ENCODE peak calls at places on chromosomes 16 and 17, in eight cellular contexts. S is psoas muscle, I is foreskin fibroblast, F is fibroblast of lung, A is suprapubic skin, C is fibroblast of the aortic adventitia, G is tibial nerve, E is mesendoderm. J is an unnamed sample.

GRCh38 chr17:43599046-43599395 is 52.9 kb upstream of the ETV4 start:
- DNase-seq in S (no peak), I (no peak), F (no peak), A (no peak), C (no peak), G (no peak), E (peak; percentile 26), J (no peak)

GRCh38 chr17:44820631-44821196 is 9.4 kb downstream of the GJC1 start:
- DNase-seq in S (no peak), I (peak; percentile 91), F (peak; percentile 95), A (no peak), C (peak; percentile 81), G (no peak), E (peak; percentile 25), J (peak; percentile 91)

GRCh38 chr17:49889500-49889899 is 41.6 kb upstream of the TAC4 start:
- DNase-seq in S (no peak), I (no peak), F (no peak), A (no peak), C (no peak), G (no peak), E (no peak), J (no peak)

GRCh38 chr16:79098897-79099296 is 501.6 kb downstream of the MAF start:
- DNase-seq in S (no peak), I (no peak), F (no peak), A (no peak), C (no peak), G (no peak), E (no peak), J (no peak)

GRCh38 chr17:42883802-42884553 is 16.6 kb upstream of the G6PC1 start:
- DNase-seq in S (no peak), I (no peak), F (no peak), A (no peak), C (no peak), G (no peak), E (no peak), J (no peak)

GRCh38 chr17:31385428-31386285 is 5.8 kb upstream of the RAB11FIP4 start:
- DNase-seq in S (no peak), I (peak; percentile 21), F (peak; percentile 6), A (no peak), C (peak; percentile 31), G (no peak), E (no peak), J (peak; percentile 30)

GRCh38 chr17:80001376-80001775 is 34.3 kb downstream of the TBC1D16 start:
- DNase-seq in S (no peak), I (no peak), F (no peak), A (no peak), C (no peak), G (no peak), E (no peak), J (no peak)

GRCh38 chr17:40121886-40122465 is at the start of gene MSL1:
- DNase-seq in S (peak; percentile 95), I (peak; percentile 75), F (peak; percentile 63), A (peak; percentile 96), C (peak; percentile 69), G (peak; percentile 85), E (peak; percentile 72), J (no peak)

DNA sequence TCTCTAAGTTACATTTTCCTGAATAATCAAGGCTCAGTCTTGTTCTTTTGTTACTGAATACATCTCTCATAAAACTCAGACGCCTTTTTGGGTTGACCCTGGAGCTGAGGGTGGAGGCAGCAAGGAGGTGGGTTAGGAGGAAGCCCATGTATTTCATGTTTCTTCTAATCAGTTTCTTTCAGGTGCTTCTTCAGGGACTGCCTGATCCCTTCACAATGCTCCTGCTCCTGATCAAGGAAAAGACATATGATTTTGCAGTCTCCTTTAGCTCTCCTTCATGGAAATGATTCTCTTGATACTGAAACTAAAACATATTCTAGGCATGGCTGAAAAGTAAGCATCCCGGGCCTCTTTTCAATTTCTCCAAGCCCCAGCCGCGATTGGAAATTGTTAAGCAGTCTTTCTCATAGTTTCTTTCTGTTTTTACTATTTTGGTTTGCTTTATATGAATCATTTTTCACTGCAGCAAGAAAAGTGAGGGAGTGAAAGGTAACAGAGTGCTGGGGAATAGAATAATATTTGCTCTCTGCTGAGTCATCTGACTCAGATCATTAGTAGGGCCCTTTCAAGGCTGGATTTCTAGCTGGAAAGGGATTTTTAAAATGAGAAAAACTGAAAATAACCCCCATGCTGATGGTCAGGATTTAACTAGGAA is 730.7 kb downstream of the CDH11 start:
- DNase-seq in S (no peak), I (no peak), F (peak; percentile 65), A (no peak), C (peak; percentile 61), G (no peak), E (no peak), J (peak; percentile 57)
- H3K4me3 ChIP-seq in S (no peak overlapping the region), I (peak overlapping the region; percentile 10), F (peak overlapping the region; percentile 3), A (no peak overlapping the region), C (peak overlapping the region; percentile 31), G (no peak overlapping the region), E (no peak overlapping the region), J (no peak overlapping the region)

GRCh38 chr17:20995164-20995872 is 47.5 kb downstream of the USP22 start:
- DNase-seq in S (peak; percentile 47), I (no peak), F (no peak), A (no peak), C (no peak), G (no peak), E (no peak), J (no peak)

GRCh38 chr17:20994779-20995149 is 48.0 kb downstream of the USP22 start:
- DNase-seq in S (no peak), I (no peak), F (no peak), A (no peak), C (no peak), G (no peak), E (no peak), J (no peak)

GRCh38 chr17:20997711-20998570 is 44.9 kb downstream of the USP22 start:
- DNase-seq in S (peak; percentile 48), I (no peak), F (no peak), A (no peak), C (no peak), G (no peak), E (peak; percentile 65), J (no peak)

GRCh38 chr17:20996724-20997615 is 45.8 kb downstream of the USP22 start:
- DNase-seq in S (peak; percentile 53), I (no peak), F (no peak), A (no peak), C (no peak), G (no peak), E (no peak), J (no peak)

GRCh38 chr17:20995873-20996723 is 46.7 kb downstream of the USP22 start:
- DNase-seq in S (peak; percentile 43), I (no peak), F (no peak), A (no peak), C (no peak), G (no peak), E (no peak), J (no peak)
- H3K4me3 ChIP-seq in S (no peak overlapping the region), I (no peak overlapping the region), F (no peak overlapping the region), A (no peak overlapping the region), C (no peak overlapping the region), G (no peak overlapping the region), E (no peak overlapping the region), J (no peak overlapping the region)

GRCh38 chr17:860805-861204 is 78.7 kb downstream of the MRM3 start:
- DNase-seq in S (no peak), I (no peak), F (no peak), A (no peak), C (no peak), G (no peak), E (no peak), J (no peak)

GRCh38 chr17:864315-864714 is 82.2 kb downstream of the MRM3 start:
- DNase-seq in S (no peak), I (no peak), F (no peak), A (no peak), C (no peak), G (no peak), E (no peak), J (no peak)

GRCh38 chr17:863880-864279 is 81.7 kb downstream of the MRM3 start:
- DNase-seq in S (no peak), I (no peak), F (no peak), A (no peak), C (no peak), G (no peak), E (no peak), J (no peak)

GRCh38 chr17:861364-861763 is 79.2 kb downstream of the MRM3 start:
- DNase-seq in S (no peak), I (no peak), F (no peak), A (no peak), C (no peak), G (no peak), E (peak; percentile 25), J (no peak)

DNA sequence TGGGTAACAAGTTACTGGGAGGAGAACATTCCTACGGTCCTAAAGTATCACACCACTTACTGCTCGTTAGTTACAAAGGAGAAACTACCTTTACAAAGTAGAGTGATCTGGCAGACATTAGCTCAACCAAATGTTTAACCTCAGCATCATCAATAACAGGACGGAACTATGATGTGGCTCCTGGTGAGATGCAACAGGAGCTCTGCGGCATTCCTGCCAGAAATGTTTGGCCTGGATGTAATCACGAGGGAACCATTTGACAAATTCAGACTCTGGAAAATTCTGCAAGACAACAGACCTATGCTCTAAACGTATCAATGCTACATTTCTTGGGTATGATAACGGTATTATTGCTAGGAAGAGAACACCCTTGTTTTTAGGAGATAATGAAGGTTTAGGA is 80.4 kb downstream of the MRM3 start:
- DNase-seq in S (no peak), I (no peak), F (no peak), A (no peak), C (no peak), G (no peak), E (no peak), J (peak; percentile 47)
- H3K4me3 ChIP-seq in S (no peak overlapping the region), I (no peak overlapping the region), F (no peak overlapping the region), A (no peak overlapping the region), C (no peak overlapping the region), G (no peak overlapping the region), E (no peak overlapping the region), J (no peak overlapping the region)

DNA sequence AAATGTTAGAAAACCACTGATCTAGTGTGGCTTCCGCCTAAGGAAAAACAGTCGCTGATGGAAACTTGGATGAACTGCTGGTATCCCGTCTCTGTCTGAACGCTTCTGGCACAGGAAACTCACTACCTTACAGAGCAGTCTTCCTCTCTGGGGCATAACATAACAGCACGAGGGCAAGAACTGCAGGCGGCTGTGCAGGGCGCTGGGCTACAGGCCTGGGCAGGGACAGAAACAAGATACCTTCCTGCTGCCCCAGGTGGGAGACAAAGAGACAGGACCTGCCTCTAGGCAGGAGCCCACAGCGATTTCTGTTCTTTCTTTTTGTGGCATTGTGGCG is 10.5 kb downstream of the MXRA7 start:
- DNase-seq in S (no peak), I (no peak), F (no peak), A (no peak), C (peak; percentile 28), G (no peak), E (no peak), J (peak; percentile 28)
- H3K4me3 ChIP-seq in S (peak overlapping the region; percentile 66), I (no peak overlapping the region), F (peak overlapping the region; percentile 40), A (peak overlapping the region; percentile 31), C (peak overlapping the region; percentile 6), G (peak overlapping the region; percentile 16), E (no peak overlapping the region), J (no peak overlapping the region)

GRCh38 chr16:49462356-49462988 is 88.9 kb downstream of the C16orf78 start:
- DNase-seq in S (peak; percentile 34), I (no peak), F (no peak), A (peak; percentile 56), C (no peak), G (no peak), E (no peak), J (no peak)
- H3K4me3 ChIP-seq in S (no peak overlapping the region), I (no peak overlapping the region), F (no peak overlapping the region), A (no peak overlapping the region), C (no peak overlapping the region), G (no peak overlapping the region), E (no peak overlapping the region), J (no peak overlapping the region)

GRCh38 chr17:48597492-48597774 is 3.9 kb upstream of the HOXB5 start:
- DNase-seq in S (no peak), I (no peak), F (no peak), A (no peak), C (no peak), G (no peak), E (no peak), J (no peak)
- H3K4me3 ChIP-seq in S (peak overlapping the region; percentile 73), I (no peak overlapping the region), F (peak overlapping the region; percentile 87), A (peak overlapping the region; percentile 67), C (peak overlapping the region; percentile 70), G (peak overlapping the region; percentile 13), E (no peak overlapping the region), J (peak overlapping the region; percentile 65)

J was measured in fibroblast of mammary gland.